ENCODE peak calls at places on chromosomes 7 and 10, in seven cellular contexts. I, R, D, K, Q, O and N are unnamed samples.

GRCh38 chr10:28047061-28047460 is 48.2 kb upstream of the ODAD2 start:
- DNase-seq in I (no peak), R (no peak), D (no peak), K (no peak), Q (no peak), O (no peak), N (no peak)

GRCh38 chr10:13062813-13063212 is 37.1 kb upstream of the OPTN start:
- DNase-seq in I (no peak), R (no peak), D (peak; percentile 17), K (no peak), Q (no peak), O (no peak), N (no peak)

GRCh38 chr10:5576780-5577472 is 52.2 kb downstream of the CALML3 start:
- DNase-seq in I (no peak), R (no peak), D (peak; percentile 9), K (no peak), Q (peak; percentile 41), O (no peak), N (no peak)

GRCh38 chr10:82377608-82378007 is 502.6 kb downstream of the NRG3 start:
- DNase-seq in I (no peak), R (no peak), D (peak; percentile 48), K (no peak), Q (peak; percentile 14), O (no peak), N (no peak)

GRCh38 chr10:125868372-125868975 is 12.6 kb downstream of the DHX32 start:
- DNase-seq in I (peak; percentile 14), R (no peak), D (peak; percentile 63), K (no peak), Q (peak; percentile 74), O (peak; percentile 41), N (no peak)

GRCh38 chr7:18520450-18521235 is 25.1 kb downstream of the HDAC9 start:
- DNase-seq in I (no peak), R (no peak), D (peak; percentile 73), K (no peak), Q (no peak), O (peak; percentile 87), N (no peak)

GRCh38 chr7:106397994-106398393 is 113.2 kb upstream of the NAMPT start:
- DNase-seq in I (no peak), R (no peak), D (no peak), K (no peak), Q (peak; percentile 29), O (no peak), N (no peak)

GRCh38 chr10:30647089-30647488 is 17.5 kb upstream of the LYZL2 start:
- DNase-seq in I (no peak), R (no peak), D (no peak), K (no peak), Q (no peak), O (no peak), N (no peak)

GRCh38 chr7:17299477-17299991 is 1.1 kb downstream of the AHR start:
- DNase-seq in I (no peak), R (no peak), D (peak; percentile 37), K (no peak), Q (peak; percentile 42), O (no peak), N (no peak)

GRCh38 chr7:9608560-9608959 is 1175.2 kb downstream of the NXPH1 start:
- DNase-seq in I (no peak), R (no peak), D (no peak), K (no peak), Q (no peak), O (no peak), N (no peak)

GRCh38 chr10:16799621-16800020 is 17.6 kb downstream of the RSU1 start:
- DNase-seq in I (no peak), R (no peak), D (no peak), K (no peak), Q (no peak), O (no peak), N (no peak)

GRCh38 chr10:59872892-59873463 is 33.4 kb downstream of the CCDC6 start:
- DNase-seq in I (peak; percentile 19), R (no peak), D (peak; percentile 80), K (peak; percentile 41), Q (peak; percentile 17), O (no peak), N (no peak)

GRCh38 chr7:151626422-151627115 is 106.9 kb upstream of the RHEB start:
- DNase-seq in I (peak; percentile 37), R (no peak), D (peak; percentile 24), K (peak; percentile 34), Q (peak; percentile 76), O (peak; percentile 37), N (no peak)

GRCh38 chr7:7474436-7474835 is 61.2 kb downstream of the COL28A1 start:
- DNase-seq in I (no peak), R (no peak), D (no peak), K (no peak), Q (no peak), O (no peak), N (no peak)

GRCh38 chr10:50416885-50417284 is 165.6 kb upstream of the ASAH2 start:
- DNase-seq in I (no peak), R (no peak), D (peak; percentile 23), K (no peak), Q (no peak), O (no peak), N (no peak)

GRCh38 chr10:127013251-127013656 is 108.0 kb downstream of the DOCK1 start:
- DNase-seq in I (no peak), R (no peak), D (no peak), K (peak; percentile 19), Q (no peak), O (no peak), N (no peak)

GRCh38 chr7:137760111-137760510 is 86.7 kb downstream of the DGKI start:
- DNase-seq in I (no peak), R (no peak), D (no peak), K (no peak), Q (no peak), O (no peak), N (no peak)

GRCh38 chr10:131655101-131655849 is 245.5 kb upstream of the PPP2R2D start:
- DNase-seq in I (no peak), R (no peak), D (no peak), K (no peak), Q (no peak), O (no peak), N (peak; percentile 57)

GRCh38 chr10:24556746-24557742 is 166.6 kb downstream of the ARHGAP21 start:
- DNase-seq in I (peak; percentile 32), R (no peak), D (peak; percentile 76), K (peak; percentile 32), Q (peak; percentile 80), O (peak; percentile 65), N (no peak)

GRCh38 chr10:97321032-97321806 is 2.1 kb downstream of the FRAT1 start:
- DNase-seq in I (no peak), R (peak; percentile 55), D (no peak), K (peak; percentile 43), Q (no peak), O (no peak), N (no peak)

GRCh38 chr10:79445217-79445707 is at the start of gene ZCCHC24:
- DNase-seq in I (no peak), R (peak; percentile 60), D (no peak), K (no peak), Q (peak; percentile 54), O (peak; percentile 67), N (no peak)

GRCh38 chr10:121462955-121463354 is 135.3 kb downstream of the FGFR2 start:
- DNase-seq in I (no peak), R (no peak), D (no peak), K (no peak), Q (no peak), O (no peak), N (no peak)

GRCh38 chr7:21967500-21968099 is 21.9 kb upstream of the CDCA7L start:
- DNase-seq in I (peak; percentile 49), R (no peak), D (no peak), K (no peak), Q (no peak), O (peak; percentile 75), N (no peak)

GRCh38 chr7:5679741-5680473 is 101.6 kb downstream of the RNF216 start:
- DNase-seq in I (no peak), R (peak; percentile 52), D (no peak), K (peak; percentile 42), Q (no peak), O (no peak), N (no peak)

GRCh38 chr7:1693991-1694524 is 24.0 kb downstream of the ELFN1 start:
- DNase-seq in I (no peak), R (peak; percentile 20), D (peak; percentile 24), K (no peak), Q (peak; percentile 50), O (no peak), N (peak; percentile 54)

DNA sequence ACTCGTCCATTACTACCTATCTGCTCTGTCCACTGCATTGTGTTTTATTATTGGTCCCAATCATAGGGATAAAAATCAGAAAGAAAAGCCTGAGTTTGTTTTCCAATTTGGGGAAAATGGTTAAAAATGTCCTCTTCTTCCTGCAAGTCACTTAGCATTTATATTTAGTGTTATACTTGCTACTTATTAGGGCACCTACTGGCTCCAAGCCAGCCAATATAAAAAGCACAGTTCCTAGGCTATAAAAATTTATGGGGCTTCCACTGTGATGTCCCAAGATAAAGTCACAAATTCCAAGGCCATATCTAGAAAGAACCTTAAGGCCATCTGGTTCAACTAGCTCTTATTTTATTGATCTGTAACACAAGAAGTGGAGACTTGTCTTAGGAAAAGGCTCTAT is 3.2 kb downstream of the SLC35B4 start:
- DNase-seq in I (no peak), R (no peak), D (no peak), K (no peak), Q (no peak), O (no peak), N (no peak)
- H3K27ac ChIP-seq in I (no peak overlapping the region), R (no peak overlapping the region), D (no peak overlapping the region), K (no peak overlapping the region), Q (no peak overlapping the region), O (no peak overlapping the region), N (no peak overlapping the region)

GRCh38 chr10:62653254-62653653 is 151.3 kb upstream of the ADO start:
- DNase-seq in I (no peak), R (no peak), D (no peak), K (no peak), Q (no peak), O (peak; percentile 99), N (no peak)
- H3K27ac ChIP-seq in I (no peak overlapping the region), R (no peak overlapping the region), D (no peak overlapping the region), K (no peak overlapping the region), Q (no peak overlapping the region), O (peak overlapping the region; percentile 96), N (no peak overlapping the region)

DNA sequence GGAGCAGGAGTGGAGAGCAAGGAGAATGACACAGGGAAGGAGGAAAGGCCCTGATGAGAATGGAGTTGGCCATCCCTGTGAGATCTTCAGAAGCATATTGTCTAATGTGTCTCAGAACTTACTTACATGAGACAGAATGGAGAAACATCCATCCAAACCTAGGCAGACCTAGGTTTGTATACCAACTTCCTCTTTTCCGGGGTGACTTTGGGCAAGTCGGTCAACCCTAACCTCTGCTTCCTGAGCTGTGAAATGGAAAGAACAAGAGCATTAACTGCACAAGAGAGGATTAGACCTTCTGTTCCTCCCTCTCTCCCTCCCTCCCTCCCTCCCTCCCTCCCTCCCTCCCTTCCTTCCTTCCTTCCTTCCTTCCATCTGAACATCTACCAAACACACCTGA is 4.5 kb downstream of the GHRHR start:
- DNase-seq in I (no peak), R (no peak), D (no peak), K (no peak), Q (no peak), O (peak; percentile 57), N (no peak)
- H3K27ac ChIP-seq in I (no peak overlapping the region), R (no peak overlapping the region), D (no peak overlapping the region), K (no peak overlapping the region), Q (no peak overlapping the region), O (no peak overlapping the region), N (no peak overlapping the region)

DNA sequence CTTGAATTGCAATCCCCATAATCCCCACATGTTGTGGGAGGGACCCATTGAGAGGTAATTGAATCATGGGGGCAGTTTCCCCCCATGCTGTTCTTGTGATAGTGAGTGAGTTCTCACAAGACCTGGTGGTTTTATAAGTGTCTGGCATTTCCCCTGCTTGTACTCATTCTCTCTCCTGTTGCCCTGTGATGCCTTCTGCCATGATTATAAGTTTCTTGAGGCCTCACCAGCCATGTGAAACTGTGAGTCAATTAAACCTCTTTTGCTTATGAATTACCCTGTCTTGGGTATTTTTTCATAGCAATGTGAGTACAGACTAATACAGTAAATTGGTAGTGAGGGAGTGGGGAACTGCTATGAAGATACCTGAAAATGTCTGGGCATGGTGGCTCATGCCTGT is 65.0 kb downstream of the ANKRD7 start:
- DNase-seq in I (no peak), R (no peak), D (no peak), K (no peak), Q (no peak), O (no peak), N (no peak)
- H3K27ac ChIP-seq in I (no peak overlapping the region), R (no peak overlapping the region), D (no peak overlapping the region), K (no peak overlapping the region), Q (no peak overlapping the region), O (no peak overlapping the region), N (no peak overlapping the region)